ENCODE peak calls at places on chromosomes 13 and 19, in ten cellular contexts. One of them, this sample, is unnamed.

GRCh38 chr13:21637296-21637695 is 33.3 kb upstream of the MICU2 start:
- DNase-seq in thoracic aorta: no peak
- DNase-seq in pancreas: peak
- DNase-seq in HCT116: peak
- DNase-seq in foreskin fibroblast: no peak
- DNase-seq in fibroblast of the aortic adventitia: peak
- DNase-seq in OCI-LY7: no peak
- DNase-seq in choroid plexus epithelial cell: peak
- DNase-seq in heart left ventricle: no peak
- DNase-seq in A549: peak
- DNase-seq in this sample: peak

GRCh38 chr13:94325148-94325528 is 154.3 kb downstream of the DCT start:
- DNase-seq in thoracic aorta: no peak
- DNase-seq in pancreas: no peak
- DNase-seq in HCT116: no peak
- DNase-seq in foreskin fibroblast: no peak
- DNase-seq in fibroblast of the aortic adventitia: no peak
- DNase-seq in OCI-LY7: no peak
- DNase-seq in choroid plexus epithelial cell: no peak
- DNase-seq in heart left ventricle: no peak
- DNase-seq in A549: no peak
- DNase-seq in this sample: no peak

GRCh38 chr13:114108894-114109293 is 23.5 kb downstream of the RASA3 start:
- DNase-seq in thoracic aorta: no peak
- DNase-seq in pancreas: peak
- DNase-seq in HCT116: no peak
- DNase-seq in foreskin fibroblast: no peak
- DNase-seq in fibroblast of the aortic adventitia: no peak
- DNase-seq in OCI-LY7: no peak
- DNase-seq in choroid plexus epithelial cell: no peak
- DNase-seq in heart left ventricle: no peak
- DNase-seq in A549: no peak
- DNase-seq in this sample: no peak

GRCh38 chr13:99484405-99484981 is 16.8 kb upstream of the TM9SF2 start:
- DNase-seq in thoracic aorta: no peak
- DNase-seq in pancreas: no peak
- DNase-seq in HCT116: no peak
- DNase-seq in foreskin fibroblast: no peak
- DNase-seq in fibroblast of the aortic adventitia: peak
- DNase-seq in OCI-LY7: no peak
- DNase-seq in choroid plexus epithelial cell: peak
- DNase-seq in heart left ventricle: no peak
- DNase-seq in A549: no peak
- DNase-seq in this sample: no peak

GRCh38 chr19:42086770-42087550 is 11.0 kb downstream of the ZNF574 start:
- DNase-seq in thoracic aorta: no peak
- DNase-seq in pancreas: no peak
- DNase-seq in HCT116: no peak
- DNase-seq in foreskin fibroblast: no peak
- DNase-seq in fibroblast of the aortic adventitia: no peak
- DNase-seq in OCI-LY7: no peak
- DNase-seq in choroid plexus epithelial cell: peak
- DNase-seq in heart left ventricle: no peak
- DNase-seq in A549: no peak
- DNase-seq in this sample: no peak

GRCh38 chr13:35953537-35954206 is 177.5 kb downstream of the DCLK1 start:
- DNase-seq in thoracic aorta: peak
- DNase-seq in pancreas: peak
- DNase-seq in HCT116: peak
- DNase-seq in foreskin fibroblast: peak
- DNase-seq in fibroblast of the aortic adventitia: peak
- DNase-seq in OCI-LY7: peak
- DNase-seq in choroid plexus epithelial cell: peak
- DNase-seq in heart left ventricle: peak
- DNase-seq in A549: peak
- DNase-seq in this sample: peak

GRCh38 chr13:79353698-79354097 is 52.4 kb downstream of the RBM26 start:
- DNase-seq in thoracic aorta: no peak
- DNase-seq in pancreas: no peak
- DNase-seq in HCT116: no peak
- DNase-seq in foreskin fibroblast: no peak
- DNase-seq in fibroblast of the aortic adventitia: no peak
- DNase-seq in OCI-LY7: no peak
- DNase-seq in choroid plexus epithelial cell: no peak
- DNase-seq in heart left ventricle: no peak
- DNase-seq in A549: no peak
- DNase-seq in this sample: no peak

GRCh38 chr13:99556867-99557443 is 55.7 kb downstream of the TM9SF2 start:
- DNase-seq in thoracic aorta: no peak
- DNase-seq in pancreas: no peak
- DNase-seq in HCT116: no peak
- DNase-seq in foreskin fibroblast: no peak
- DNase-seq in fibroblast of the aortic adventitia: no peak
- DNase-seq in OCI-LY7: no peak
- DNase-seq in choroid plexus epithelial cell: no peak
- DNase-seq in heart left ventricle: no peak
- DNase-seq in A549: no peak
- DNase-seq in this sample: no peak

GRCh38 chr19:52722062-52723005 is 12.5 kb downstream of the ZNF611 start:
- DNase-seq in thoracic aorta: no peak
- DNase-seq in pancreas: no peak
- DNase-seq in HCT116: no peak
- DNase-seq in foreskin fibroblast: peak
- DNase-seq in fibroblast of the aortic adventitia: peak
- DNase-seq in OCI-LY7: no peak
- DNase-seq in choroid plexus epithelial cell: peak
- DNase-seq in heart left ventricle: no peak
- DNase-seq in A549: no peak
- DNase-seq in this sample: no peak

GRCh38 chr19:7159105-7159933 is 89.8 kb downstream of the ZNF557 start:
- DNase-seq in thoracic aorta: peak
- DNase-seq in pancreas: no peak
- DNase-seq in HCT116: no peak
- DNase-seq in foreskin fibroblast: peak
- DNase-seq in fibroblast of the aortic adventitia: peak
- DNase-seq in OCI-LY7: no peak
- DNase-seq in choroid plexus epithelial cell: no peak
- DNase-seq in heart left ventricle: peak
- DNase-seq in A549: no peak
- DNase-seq in this sample: no peak

GRCh38 chr19:31304877-31305312 is 44.3 kb downstream of the TSHZ3 start:
- DNase-seq in thoracic aorta: no peak
- DNase-seq in pancreas: no peak
- DNase-seq in HCT116: no peak
- DNase-seq in foreskin fibroblast: no peak
- DNase-seq in fibroblast of the aortic adventitia: no peak
- DNase-seq in OCI-LY7: no peak
- DNase-seq in choroid plexus epithelial cell: peak
- DNase-seq in heart left ventricle: no peak
- DNase-seq in A549: no peak
- DNase-seq in this sample: no peak

GRCh38 chr13:102128216-102128800 is 273.5 kb downstream of the FGF14 start:
- DNase-seq in thoracic aorta: no peak
- DNase-seq in pancreas: no peak
- DNase-seq in HCT116: no peak
- DNase-seq in foreskin fibroblast: peak
- DNase-seq in fibroblast of the aortic adventitia: peak
- DNase-seq in OCI-LY7: no peak
- DNase-seq in choroid plexus epithelial cell: peak
- DNase-seq in heart left ventricle: no peak
- DNase-seq in A549: no peak
- DNase-seq in this sample: peak

GRCh38 chr19:54203151-54203611 is 2.5 kb downstream of the RPS9 start:
- DNase-seq in thoracic aorta: no peak
- DNase-seq in pancreas: peak
- DNase-seq in HCT116: no peak
- DNase-seq in foreskin fibroblast: no peak
- DNase-seq in fibroblast of the aortic adventitia: peak
- DNase-seq in OCI-LY7: peak
- DNase-seq in choroid plexus epithelial cell: no peak
- DNase-seq in heart left ventricle: no peak
- DNase-seq in A549: no peak
- DNase-seq in this sample: no peak

GRCh38 chr13:48625396-48626076 is 28.2 kb upstream of the CYSLTR2 start:
- DNase-seq in thoracic aorta: no peak
- DNase-seq in pancreas: no peak
- DNase-seq in HCT116: no peak
- DNase-seq in foreskin fibroblast: no peak
- DNase-seq in fibroblast of the aortic adventitia: no peak
- DNase-seq in OCI-LY7: no peak
- DNase-seq in choroid plexus epithelial cell: peak
- DNase-seq in heart left ventricle: no peak
- DNase-seq in A549: no peak
- DNase-seq in this sample: no peak

GRCh38 chr13:21147827-21148226 is 28.5 kb downstream of the SKA3 start:
- DNase-seq in thoracic aorta: no peak
- DNase-seq in pancreas: no peak
- DNase-seq in HCT116: no peak
- DNase-seq in foreskin fibroblast: no peak
- DNase-seq in fibroblast of the aortic adventitia: no peak
- DNase-seq in OCI-LY7: no peak
- DNase-seq in choroid plexus epithelial cell: no peak
- DNase-seq in heart left ventricle: no peak
- DNase-seq in A549: no peak
- DNase-seq in this sample: no peak

GRCh38 chr19:435707-436412 is 25.0 kb downstream of the SHC2 start:
- DNase-seq in thoracic aorta: no peak
- DNase-seq in pancreas: no peak
- DNase-seq in HCT116: no peak
- DNase-seq in foreskin fibroblast: no peak
- DNase-seq in fibroblast of the aortic adventitia: no peak
- DNase-seq in OCI-LY7: no peak
- DNase-seq in choroid plexus epithelial cell: no peak
- DNase-seq in heart left ventricle: no peak
- DNase-seq in A549: no peak
- DNase-seq in this sample: no peak

GRCh38 chr19:507286-508203 is at the start of gene TPGS1:
- DNase-seq in thoracic aorta: no peak
- DNase-seq in pancreas: peak
- DNase-seq in HCT116: peak
- DNase-seq in foreskin fibroblast: peak
- DNase-seq in fibroblast of the aortic adventitia: peak
- DNase-seq in OCI-LY7: peak
- DNase-seq in choroid plexus epithelial cell: peak
- DNase-seq in heart left ventricle: peak
- DNase-seq in A549: no peak
- DNase-seq in this sample: peak

GRCh38 chr19:8302357-8302691 is 5.8 kb downstream of the CD320 start:
- DNase-seq in thoracic aorta: no peak
- DNase-seq in pancreas: peak
- DNase-seq in HCT116: no peak
- DNase-seq in foreskin fibroblast: no peak
- DNase-seq in fibroblast of the aortic adventitia: no peak
- DNase-seq in OCI-LY7: no peak
- DNase-seq in choroid plexus epithelial cell: peak
- DNase-seq in heart left ventricle: peak
- DNase-seq in A549: no peak
- DNase-seq in this sample: no peak

DNA sequence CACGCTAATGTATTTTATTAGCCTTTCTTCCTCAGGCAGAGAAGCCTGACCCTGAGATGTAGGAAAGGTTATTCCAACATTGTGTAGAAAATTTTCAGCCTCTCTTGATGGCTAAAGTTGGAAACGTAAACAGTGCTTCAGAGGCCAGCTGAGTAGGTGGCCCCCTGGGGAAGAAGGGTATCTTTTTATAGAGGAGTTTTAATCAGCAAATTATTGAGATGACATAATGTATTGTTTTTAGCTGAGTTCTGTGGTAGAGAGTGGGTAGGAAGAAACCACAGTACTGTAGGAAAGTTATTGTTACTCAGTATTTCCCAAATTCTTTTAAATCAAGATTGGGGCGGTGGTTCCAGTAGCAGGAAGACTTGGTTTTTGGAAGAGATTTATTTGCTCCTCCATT is 268.8 kb downstream of the DLEU7 start:
- DNase-seq in thoracic aorta: no peak
- DNase-seq in pancreas: no peak
- DNase-seq in HCT116: no peak
- DNase-seq in foreskin fibroblast: peak
- DNase-seq in fibroblast of the aortic adventitia: peak
- DNase-seq in OCI-LY7: no peak
- DNase-seq in choroid plexus epithelial cell: peak
- DNase-seq in heart left ventricle: no peak
- DNase-seq in A549: no peak
- DNase-seq in this sample: no peak
- TF ChIP-seq CTCF in thoracic aorta: no peak
- TF ChIP-seq CTCF in pancreas: no peak
- TF ChIP-seq CTCF in HCT116: no peak
- TF ChIP-seq CTCF in foreskin fibroblast: no peak
- TF ChIP-seq CTCF in fibroblast of the aortic adventitia: no peak
- TF ChIP-seq CTCF in OCI-LY7: no peak
- TF ChIP-seq CTCF in choroid plexus epithelial cell: no peak
- TF ChIP-seq CTCF in heart left ventricle: no peak
- TF ChIP-seq CTCF in A549: no peak
- TF ChIP-seq CTCF in this sample: no peak

GRCh38 chr19:33226550-33227241 is 1.0 kb upstream of the SLC7A10 start:
- DNase-seq in thoracic aorta: no peak
- DNase-seq in pancreas: peak
- DNase-seq in HCT116: no peak
- DNase-seq in foreskin fibroblast: no peak
- DNase-seq in fibroblast of the aortic adventitia: no peak
- DNase-seq in OCI-LY7: no peak
- DNase-seq in choroid plexus epithelial cell: peak
- DNase-seq in heart left ventricle: no peak
- DNase-seq in A549: peak
- DNase-seq in this sample: no peak
- H3K4me3 ChIP-seq in thoracic aorta: peak
- H3K4me3 ChIP-seq in pancreas: peak
- H3K4me3 ChIP-seq in HCT116: peak
- H3K4me3 ChIP-seq in foreskin fibroblast: no peak
- H3K4me3 ChIP-seq in fibroblast of the aortic adventitia: no peak
- H3K4me3 ChIP-seq in OCI-LY7: no peak
- H3K4me3 ChIP-seq in choroid plexus epithelial cell: peak
- H3K4me3 ChIP-seq in heart left ventricle: peak
- H3K4me3 ChIP-seq in A549: peak
- H3K4me3 ChIP-seq in this sample: no peak

GRCh38 chr19:4343056-4343844 is at the start of gene MPND:
- DNase-seq in thoracic aorta: peak
- DNase-seq in pancreas: peak
- DNase-seq in HCT116: peak
- DNase-seq in foreskin fibroblast: peak
- DNase-seq in fibroblast of the aortic adventitia: peak
- DNase-seq in OCI-LY7: peak
- DNase-seq in choroid plexus epithelial cell: peak
- DNase-seq in heart left ventricle: peak
- DNase-seq in A549: peak
- DNase-seq in this sample: peak
- TF ChIP-seq CTCF in thoracic aorta: no peak
- TF ChIP-seq CTCF in pancreas: no peak
- TF ChIP-seq CTCF in HCT116: peak
- TF ChIP-seq CTCF in foreskin fibroblast: peak
- TF ChIP-seq CTCF in fibroblast of the aortic adventitia: peak
- TF ChIP-seq CTCF in OCI-LY7: peak
- TF ChIP-seq CTCF in choroid plexus epithelial cell: peak
- TF ChIP-seq CTCF in heart left ventricle: no peak
- TF ChIP-seq CTCF in A549: no peak
- TF ChIP-seq CTCF in this sample: peak

DNA sequence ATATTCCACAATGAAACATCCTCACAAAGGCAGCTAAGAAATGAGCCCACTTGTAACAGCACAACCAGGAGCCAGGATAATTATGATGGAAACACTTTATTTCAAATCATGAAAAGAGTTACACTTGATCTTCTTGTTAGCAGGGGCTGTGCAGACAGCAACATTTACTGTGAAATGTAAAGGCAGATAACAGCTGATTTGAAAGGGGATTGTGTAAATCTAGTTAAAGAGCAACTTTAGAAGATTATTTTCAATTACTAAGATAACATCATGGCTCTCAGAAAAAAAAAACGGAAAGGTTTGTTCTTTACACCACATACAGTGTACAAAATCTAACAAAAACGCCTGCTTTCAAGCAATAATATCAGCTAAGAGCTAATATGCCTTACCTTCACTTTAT is 22.4 kb downstream of the ENOX1 start:
- DNase-seq in thoracic aorta: no peak
- DNase-seq in pancreas: no peak
- DNase-seq in HCT116: no peak
- DNase-seq in foreskin fibroblast: no peak
- DNase-seq in fibroblast of the aortic adventitia: no peak
- DNase-seq in OCI-LY7: no peak
- DNase-seq in choroid plexus epithelial cell: no peak
- DNase-seq in heart left ventricle: no peak
- DNase-seq in A549: no peak
- DNase-seq in this sample: no peak
- H3K4me3 ChIP-seq in thoracic aorta: no peak
- H3K4me3 ChIP-seq in pancreas: no peak
- H3K4me3 ChIP-seq in HCT116: no peak
- H3K4me3 ChIP-seq in foreskin fibroblast: no peak
- H3K4me3 ChIP-seq in fibroblast of the aortic adventitia: no peak
- H3K4me3 ChIP-seq in OCI-LY7: no peak
- H3K4me3 ChIP-seq in choroid plexus epithelial cell: no peak
- H3K4me3 ChIP-seq in heart left ventricle: no peak
- H3K4me3 ChIP-seq in A549: no peak
- H3K4me3 ChIP-seq in this sample: no peak

This sample was measured in GM12865.